ENCODE peak calls at places on chromosomes 13 and 19, in six cellular contexts. B is GM23338, W is body of pancreas, H is endodermal cell, Q is neuronal stem cell, O is GM23248. C is an unnamed sample. For H3K36me3, the result is how much of the 10 kb centered on the place peaks cover.

GRCh38 chr13:110874508-110874960 is 40.3 kb downstream of the ANKRD10 start:
- DNase-seq in B (peak), W (peak), H (peak), Q (peak), O (peak), C (peak)

GRCh38 chr13:60162096-60162495 is 1.6 kb downstream of the DIAPH3 start:
- DNase-seq in B (no peak), W (no peak), H (no peak), Q (no peak), O (peak), C (no peak)

GRCh38 chr13:109159650-109160309 is 530.4 kb downstream of the MYO16 start:
- DNase-seq in B (no peak), W (no peak), H (peak), Q (no peak), O (no peak), C (no peak)

GRCh38 chr13:31951215-31951678 is 80.3 kb upstream of the FRY start:
- DNase-seq in B (no peak), W (peak), H (no peak), Q (no peak), O (peak), C (peak)

GRCh38 chr19:45402469-45403070 is 2.3 kb downstream of the PPP1R13L start:
- DNase-seq in B (peak), W (peak), H (peak), Q (no peak), O (peak), C (peak)

GRCh38 chr13:35857769-35858168 is 273.4 kb downstream of the DCLK1 start:
- DNase-seq in B (peak), W (no peak), H (peak), Q (peak), O (no peak), C (no peak)

GRCh38 chr13:109121826-109122225 is 492.4 kb downstream of the MYO16 start:
- DNase-seq in B (no peak), W (no peak), H (no peak), Q (no peak), O (no peak), C (no peak)

GRCh38 chr19:48724796-48725753 is 5.5 kb upstream of the MAMSTR start:
- DNase-seq in B (peak), W (peak), H (peak), Q (no peak), O (peak), C (peak)

GRCh38 chr19:10748924-10749434 is 31.1 kb downstream of the DNM2 start:
- DNase-seq in B (no peak), W (peak), H (no peak), Q (no peak), O (peak), C (peak)

GRCh38 chr13:52001120-52001731 is 10.0 kb downstream of the ATP7B start:
- DNase-seq in B (peak), W (no peak), H (peak), Q (no peak), O (peak), C (peak)

GRCh38 chr13:42181381-42181953 is 90.5 kb upstream of the AKAP11 start:
- DNase-seq in B (no peak), W (no peak), H (no peak), Q (no peak), O (no peak), C (no peak)

GRCh38 chr19:49512970-49513745 is 697 bp downstream of the FCGRT start:
- DNase-seq in B (peak), W (no peak), H (peak), Q (peak), O (peak), C (peak)

GRCh38 chr19:45814851-45815481 is at the start of gene RSPH6A:
- DNase-seq in B (peak), W (no peak), H (peak), Q (no peak), O (no peak), C (no peak)

DNA sequence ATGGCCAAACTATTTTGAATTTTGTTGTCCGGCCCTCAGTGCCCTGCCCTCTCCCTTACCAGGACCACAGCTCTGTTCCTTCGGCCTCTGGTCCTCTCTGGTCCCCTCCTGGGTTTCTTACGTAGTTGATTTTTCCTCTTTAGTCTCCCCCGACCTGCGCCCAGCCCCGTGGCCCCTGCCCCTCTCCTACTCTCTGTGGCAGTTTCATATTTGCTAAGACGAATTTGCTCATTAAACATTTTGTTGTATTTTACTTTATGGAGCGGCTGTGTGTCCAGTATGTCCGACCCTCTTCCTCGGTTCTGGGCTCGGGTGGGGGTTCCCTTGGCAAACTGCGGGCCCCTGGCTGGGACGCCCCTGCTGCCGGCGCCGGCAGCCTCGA is 576 bp upstream of the EPN1 start:
- DNase-seq in B (no peak), W (no peak), H (peak), Q (no peak), O (no peak), C (no peak)
- H3K36me3 ChIP-seq in B (under half), W (under half), H (under half), Q (half or more), O (under half), C (under half)

DNA sequence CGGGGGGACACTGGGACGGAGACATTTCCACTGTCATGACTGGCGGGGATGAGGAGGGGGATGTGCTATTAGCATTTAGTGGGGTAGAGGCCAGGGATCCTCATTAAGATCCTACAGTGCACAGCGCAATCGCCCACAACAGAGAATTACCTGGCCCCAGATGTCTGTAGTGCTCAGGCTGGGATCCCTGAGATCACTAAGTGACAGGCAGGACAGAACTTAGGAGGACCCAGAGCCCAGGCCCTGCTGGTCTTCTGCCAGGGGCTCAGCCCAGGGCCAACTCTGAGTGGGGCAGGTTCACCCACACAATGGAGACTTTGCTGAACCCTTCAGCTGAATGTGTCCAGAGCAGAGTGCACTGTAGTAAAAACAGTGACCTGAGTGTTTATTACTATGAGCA is 4.6 kb downstream of the RANBP3 start:
- DNase-seq in B (no peak), W (no peak), H (no peak), Q (no peak), O (no peak), C (no peak)
- H3K36me3 ChIP-seq in B (under half), W (under half), H (under half), Q (half or more), O (under half), C (under half)

GRCh38 chr13:62110079-62110478 is 694.4 kb upstream of the PCDH20 start:
- DNase-seq in B (no peak), W (no peak), H (no peak), Q (no peak), O (no peak), C (no peak)
- H3K36me3 ChIP-seq in B (under half), W (under half), H (under half), Q (under half), O (under half), C (under half)

DNA sequence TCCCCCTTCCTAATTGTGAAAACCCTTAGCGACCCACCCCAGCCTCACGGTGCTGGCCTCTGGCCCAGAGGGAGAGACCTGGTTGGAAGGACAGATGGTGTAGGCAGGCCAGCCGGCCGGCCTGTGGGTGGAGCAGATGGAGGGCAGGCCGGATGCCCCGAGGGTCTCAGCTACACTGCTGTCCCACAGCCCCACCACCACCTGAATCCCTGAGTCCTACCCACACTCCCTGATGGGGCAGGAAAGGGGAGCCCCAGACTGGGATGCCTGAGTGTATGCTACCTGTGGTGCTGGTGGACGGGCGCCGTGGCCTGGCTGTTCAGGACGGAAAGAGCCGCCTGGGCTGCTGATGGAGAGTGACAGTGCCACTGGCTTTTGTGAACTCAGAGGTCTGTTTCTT is 35.5 kb downstream of the TFDP1 start:
- DNase-seq in B (no peak), W (no peak), H (no peak), Q (no peak), O (no peak), C (no peak)
- H3K36me3 ChIP-seq in B (under half), W (under half), H (half or more), Q (half or more), O (under half), C (under half)

DNA sequence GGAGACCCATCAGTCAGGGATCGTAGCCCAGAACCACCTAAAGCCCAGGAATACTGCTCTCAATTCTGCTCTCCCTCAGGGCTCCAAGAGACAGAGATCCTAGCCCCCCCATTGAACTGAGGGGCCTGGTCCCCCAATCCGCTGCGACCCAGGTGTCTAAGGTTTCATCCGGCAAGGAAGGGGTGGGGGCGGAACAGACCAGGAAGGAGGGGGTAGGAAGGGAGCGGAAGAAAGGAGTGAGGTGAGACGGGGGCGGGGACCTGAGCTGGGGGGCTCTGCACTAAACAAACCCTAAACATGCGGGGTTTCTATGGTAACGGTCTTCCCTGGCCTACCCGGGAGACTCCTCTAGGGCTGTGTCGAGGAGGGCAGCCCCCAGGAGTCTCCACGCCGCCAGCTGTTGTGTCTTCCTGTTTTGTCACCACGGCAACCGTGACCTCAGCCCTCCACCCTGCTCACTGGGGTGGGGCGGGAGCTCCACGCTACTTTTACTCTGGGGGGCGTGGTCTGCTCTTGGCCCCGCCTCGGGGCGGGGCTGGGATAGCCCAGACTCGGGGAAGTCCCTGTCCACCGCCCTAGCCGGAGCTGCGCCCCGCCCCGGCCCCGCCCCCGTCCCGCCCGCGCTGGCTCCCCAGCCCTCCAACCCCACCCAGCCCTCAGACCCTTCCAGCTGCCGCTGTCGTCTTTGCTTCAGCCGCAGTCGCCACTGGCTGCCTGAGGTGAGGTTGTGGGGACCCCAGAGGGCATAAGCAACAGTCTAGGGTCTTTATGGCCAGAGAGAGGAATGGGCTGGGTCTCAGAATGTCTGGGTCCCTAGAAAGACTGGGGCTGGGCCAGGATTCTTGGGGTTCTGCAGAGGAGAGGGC is at the start of gene MYADM:
- DNase-seq in B (peak), W (peak), H (peak), Q (peak), O (peak), C (peak)
- H3K36me3 ChIP-seq in B (under half), W (under half), H (under half), Q (under half), O (under half), C (under half)

DNA sequence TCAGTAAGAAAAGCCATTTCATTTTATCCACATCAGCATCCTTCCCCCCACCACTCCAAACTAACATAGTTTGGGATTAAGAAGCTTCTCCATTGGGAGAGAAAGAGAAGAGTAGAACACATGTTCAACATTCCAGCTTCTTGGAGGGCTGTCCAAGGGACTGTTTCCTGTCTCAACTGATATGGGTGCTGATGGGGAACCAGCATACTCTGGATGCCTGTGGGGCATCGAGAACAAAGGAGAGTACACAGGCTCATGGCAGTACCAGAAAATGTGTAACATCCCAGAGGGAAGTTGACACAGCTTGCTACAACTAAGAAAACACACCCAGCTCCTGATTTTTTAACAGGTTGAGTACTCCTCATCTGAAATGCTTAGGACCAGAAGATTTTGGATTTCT is 24.7 kb downstream of the SUCLA2 start:
- DNase-seq in B (no peak), W (no peak), H (no peak), Q (no peak), O (no peak), C (no peak)
- H3K36me3 ChIP-seq in B (under half), W (under half), H (half or more), Q (half or more), O (under half), C (under half)

GRCh38 chr13:112809332-112810310 is 119.8 kb downstream of the ATP11A start:
- DNase-seq in B (no peak), W (no peak), H (no peak), Q (no peak), O (no peak), C (no peak)

GRCh38 chr13:112806761-112807652 is 117.2 kb downstream of the ATP11A start:
- DNase-seq in B (no peak), W (no peak), H (no peak), Q (no peak), O (no peak), C (no peak)

GRCh38 chr13:112807653-112808376 is 118.0 kb downstream of the ATP11A start:
- DNase-seq in B (no peak), W (no peak), H (no peak), Q (no peak), O (no peak), C (no peak)

GRCh38 chr13:112810608-112811007 is 120.8 kb downstream of the ATP11A start:
- DNase-seq in B (no peak), W (no peak), H (no peak), Q (no peak), O (no peak), C (no peak)

GRCh38 chr13:112808377-112809140 is 118.7 kb downstream of the ATP11A start:
- DNase-seq in B (no peak), W (no peak), H (no peak), Q (no peak), O (no peak), C (no peak)
- H3K36me3 ChIP-seq in B (under half), W (under half), H (half or more), Q (under half), O (under half), C (under half)